ENCODE peak calls at places on chromosome 6, in ten cellular contexts. Z is stomach; P is naive thymus-derived CD4-positive, alpha-beta T cell; K is tibial artery; I is lung; M is GM23248; L is upper lobe of right lung; F is effector memory CD4-positive, alpha-beta T cell; W is mesendoderm; Y is IMR-90. E is an unnamed sample. For H3K27me3, the result is how much of the 10 kb centered on the place peaks cover.

GRCh38 chr6:31116661-31117385 is 2.2 kb downstream of the PSORS1C1 start:
- DNase-seq in Z (no peak), P (no peak), K (peak), I (no peak), M (peak), L (no peak), F (no peak), W (no peak), Y (no peak), E (no peak)

GRCh38 chr6:110415297-110415916 is at the start of gene DDO:
- DNase-seq in Z (peak), P (no peak), K (peak), I (peak), M (peak), L (peak), F (no peak), W (no peak), Y (peak), E (peak)

GRCh38 chr6:163180874-163181541 is 233.5 kb upstream of the QKI start:
- DNase-seq in Z (peak), P (no peak), K (peak), I (peak), M (peak), L (peak), F (no peak), W (peak), Y (no peak), E (peak)

GRCh38 chr6:106692823-106693216 is 63.4 kb downstream of the QRSL1 start:
- DNase-seq in Z (no peak), P (no peak), K (no peak), I (no peak), M (no peak), L (no peak), F (no peak), W (no peak), Y (no peak), E (no peak)

GRCh38 chr6:13371421-13372072 is 43.2 kb upstream of the TBC1D7 start:
- DNase-seq in Z (no peak), P (no peak), K (no peak), I (no peak), M (no peak), L (no peak), F (no peak), W (no peak), Y (no peak), E (no peak)

GRCh38 chr6:158358450-158359077 is 46.3 kb downstream of the TULP4 start:
- DNase-seq in Z (peak), P (no peak), K (no peak), I (no peak), M (no peak), L (no peak), F (no peak), W (no peak), Y (no peak), E (no peak)

GRCh38 chr6:11212625-11213024 is 19.8 kb downstream of the NEDD9 start:
- DNase-seq in Z (no peak), P (no peak), K (peak), I (peak), M (peak), L (no peak), F (no peak), W (no peak), Y (peak), E (peak)

GRCh38 chr6:144036064-144036873 is 28.2 kb upstream of the PLAGL1 start:
- DNase-seq in Z (no peak), P (no peak), K (peak), I (peak), M (peak), L (peak), F (no peak), W (peak), Y (peak), E (no peak)

GRCh38 chr6:5582758-5583157 is 321.4 kb downstream of the FARS2 start:
- DNase-seq in Z (no peak), P (no peak), K (no peak), I (no peak), M (peak), L (no peak), F (no peak), W (peak), Y (no peak), E (no peak)

GRCh38 chr6:106177786-106178185 is 91.7 kb downstream of the PRDM1 start:
- DNase-seq in Z (no peak), P (no peak), K (no peak), I (no peak), M (no peak), L (no peak), F (no peak), W (no peak), Y (no peak), E (no peak)

GRCh38 chr6:131062245-131063027 is 609 bp downstream of the EPB41L2 start:
- DNase-seq in Z (peak), P (peak), K (no peak), I (no peak), M (peak), L (peak), F (no peak), W (peak), Y (no peak), E (peak)

GRCh38 chr6:146915671-146916127 is 288.5 kb upstream of the STXBP5 start:
- DNase-seq in Z (no peak), P (no peak), K (no peak), I (no peak), M (peak), L (no peak), F (no peak), W (no peak), Y (peak), E (no peak)

GRCh38 chr6:152263582-152263981 is 373.6 kb downstream of the SYNE1 start:
- DNase-seq in Z (no peak), P (no peak), K (no peak), I (no peak), M (no peak), L (no peak), F (no peak), W (no peak), Y (no peak), E (no peak)

GRCh38 chr6:139037490-139037889 is 8.9 kb downstream of the ABRACL start:
- DNase-seq in Z (no peak), P (no peak), K (no peak), I (no peak), M (peak), L (no peak), F (no peak), W (no peak), Y (peak), E (no peak)

GRCh38 chr6:71482742-71483141 is 194.1 kb downstream of the OGFRL1 start:
- DNase-seq in Z (no peak), P (no peak), K (no peak), I (no peak), M (peak), L (no peak), F (no peak), W (no peak), Y (no peak), E (no peak)

GRCh38 chr6:130769812-130770211 is 57.4 kb upstream of the SMLR1 start:
- DNase-seq in Z (no peak), P (no peak), K (no peak), I (no peak), M (no peak), L (no peak), F (no peak), W (no peak), Y (no peak), E (no peak)

GRCh38 chr6:38131527-38131965 is 312.0 kb downstream of the ZFAND3 start:
- DNase-seq in Z (no peak), P (no peak), K (no peak), I (no peak), M (peak), L (no peak), F (no peak), W (no peak), Y (peak), E (no peak)

GRCh38 chr6:22042713-22043112 is 254.1 kb downstream of the PRL start:
- DNase-seq in Z (no peak), P (no peak), K (no peak), I (no peak), M (peak), L (no peak), F (no peak), W (no peak), Y (no peak), E (no peak)

GRCh38 chr6:115896538-115897129 is 164.1 kb downstream of the FRK start:
- DNase-seq in Z (no peak), P (no peak), K (no peak), I (no peak), M (peak), L (no peak), F (no peak), W (peak), Y (peak), E (no peak)

GRCh38 chr6:4059115-4059777 is 19.7 kb downstream of the FAM217A start:
- DNase-seq in Z (no peak), P (peak), K (no peak), I (no peak), M (peak), L (no peak), F (peak), W (peak), Y (peak), E (no peak)

GRCh38 chr6:13763740-13764381 is 50.5 kb downstream of the MCUR1 start:
- DNase-seq in Z (no peak), P (no peak), K (no peak), I (no peak), M (no peak), L (no peak), F (no peak), W (no peak), Y (no peak), E (peak)

GRCh38 chr6:21739838-21740237 is 146.3 kb downstream of the SOX4 start:
- DNase-seq in Z (no peak), P (no peak), K (no peak), I (no peak), M (no peak), L (no peak), F (no peak), W (peak), Y (no peak), E (no peak)

GRCh38 chr6:159074120-159074684 is 29.4 kb upstream of the TAGAP start:
- DNase-seq in Z (no peak), P (no peak), K (no peak), I (no peak), M (peak), L (no peak), F (no peak), W (peak), Y (peak), E (no peak)

GRCh38 chr6:160227769-160228161 is 30.9 kb downstream of the SLC22A2 start:
- DNase-seq in Z (no peak), P (no peak), K (no peak), I (no peak), M (no peak), L (no peak), F (no peak), W (peak), Y (no peak), E (no peak)

GRCh38 chr6:129766959-129767728 is 57.2 kb upstream of the ARHGAP18 start:
- DNase-seq in Z (peak), P (peak), K (peak), I (no peak), M (peak), L (peak), F (peak), W (peak), Y (peak), E (peak)

GRCh38 chr6:25280617-25280990 is 1.4 kb downstream of the CARMIL1 start:
- DNase-seq in Z (no peak), P (no peak), K (no peak), I (no peak), M (peak), L (no peak), F (no peak), W (no peak), Y (no peak), E (no peak)

GRCh38 chr6:157017861-157018260 is 240.7 kb downstream of the ARID1B start:
- DNase-seq in Z (no peak), P (no peak), K (no peak), I (no peak), M (peak), L (no peak), F (no peak), W (no peak), Y (peak), E (no peak)

GRCh38 chr6:147065786-147066185 is 138.4 kb upstream of the STXBP5 start:
- DNase-seq in Z (no peak), P (no peak), K (no peak), I (no peak), M (no peak), L (no peak), F (no peak), W (no peak), Y (no peak), E (no peak)

GRCh38 chr6:19668710-19669109 is 168.5 kb upstream of the ID4 start:
- DNase-seq in Z (no peak), P (no peak), K (no peak), I (no peak), M (peak), L (no peak), F (no peak), W (no peak), Y (no peak), E (no peak)

GRCh38 chr6:40831381-40831780 is 207.6 kb downstream of the UNC5CL start:
- DNase-seq in Z (no peak), P (no peak), K (no peak), I (no peak), M (no peak), L (no peak), F (no peak), W (no peak), Y (no peak), E (no peak)
- H3K27me3 ChIP-seq in Z (under half), P (under half), K (under half), I (under half), M (under half), L (under half), F (under half), W (under half), Y (under half), E (under half)

DNA sequence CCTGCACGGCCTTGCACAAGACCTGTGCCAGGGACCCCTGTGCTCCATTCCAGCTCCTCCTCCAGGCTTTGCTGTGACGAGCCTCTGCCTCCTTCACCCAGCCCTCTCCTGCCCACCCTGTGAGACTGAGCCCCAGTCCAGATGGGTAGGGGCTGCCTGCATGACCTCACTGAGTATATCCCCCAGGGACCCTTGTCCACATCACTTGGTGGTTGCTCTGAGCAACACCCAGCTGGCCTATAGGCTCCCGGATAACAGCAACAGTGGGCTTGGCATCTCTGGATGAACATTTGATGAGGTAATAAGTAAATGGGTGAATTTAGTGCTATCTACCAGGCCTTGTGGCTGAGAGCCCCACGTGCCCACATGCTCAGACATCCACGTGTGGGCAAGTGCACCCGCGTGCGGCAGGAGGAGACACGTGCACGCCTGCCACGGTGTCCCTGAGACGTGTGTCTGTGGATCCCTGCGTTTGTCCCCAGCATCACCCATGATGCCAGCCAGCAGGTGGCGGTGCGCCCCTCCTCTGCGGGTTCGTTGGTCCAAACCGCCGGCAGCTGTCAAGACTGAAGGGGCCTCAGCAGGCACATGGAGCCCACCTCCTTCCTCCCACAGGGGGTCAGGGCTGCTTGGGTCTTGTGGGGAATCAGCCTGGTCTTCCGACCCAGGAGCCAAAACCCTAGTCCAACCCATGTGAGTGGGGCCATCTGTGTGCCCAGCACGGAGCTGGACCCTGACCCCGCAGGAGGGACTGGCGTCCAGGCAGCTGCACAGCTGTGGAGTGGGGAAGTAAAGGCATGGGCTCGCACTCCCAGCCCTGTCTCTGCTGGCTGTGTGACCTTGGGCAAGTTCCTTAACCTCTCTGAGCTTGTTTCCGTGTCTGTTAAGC is 45.9 kb downstream of the FGD2 start:
- DNase-seq in Z (peak), P (peak), K (peak), I (peak), M (peak), L (peak), F (peak), W (peak), Y (peak), E (peak)
- H3K27me3 ChIP-seq in Z (under half), P (under half), K (under half), I (under half), M (under half), L (under half), F (under half), W (under half), Y (under half), E (under half)

DNA sequence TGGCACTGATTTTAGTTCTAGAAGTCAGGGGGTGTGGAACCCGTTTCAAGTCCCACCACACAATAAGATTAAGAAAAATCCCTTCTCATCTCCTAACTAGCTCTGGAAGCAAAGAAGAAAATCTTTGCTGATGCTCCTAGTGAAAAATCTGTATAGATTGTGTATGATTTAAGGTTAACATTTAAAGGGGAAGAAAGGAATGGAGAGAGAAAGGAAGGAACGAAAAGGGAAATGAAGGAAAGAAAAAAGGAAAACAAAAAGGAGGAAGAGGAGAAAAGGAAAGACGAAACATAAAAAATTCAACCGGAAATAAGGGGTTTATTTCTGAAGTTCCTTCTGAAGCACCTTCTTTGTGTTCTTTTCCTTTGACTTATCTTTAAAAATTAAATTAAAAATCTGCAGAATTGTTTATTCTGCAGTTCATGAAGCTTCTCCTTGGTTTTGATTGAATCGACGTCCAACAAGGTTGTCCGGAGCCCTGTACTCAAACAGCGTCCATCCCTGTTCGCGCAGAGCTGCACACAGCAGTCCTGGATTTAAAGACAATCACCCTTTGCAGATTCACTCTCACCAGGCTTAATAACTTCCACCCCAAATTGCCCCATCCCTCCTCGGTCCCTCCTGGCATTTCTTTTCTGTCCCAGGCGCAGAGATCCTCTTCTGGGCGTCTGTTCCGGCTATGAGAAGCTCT is 1.6 kb upstream of the TFAP2B start:
- DNase-seq in Z (no peak), P (no peak), K (no peak), I (no peak), M (no peak), L (no peak), F (no peak), W (no peak), Y (no peak), E (no peak)
- H3K27me3 ChIP-seq in Z (half or more), P (under half), K (under half), I (under half), M (half or more), L (half or more), F (under half), W (under half), Y (under half), E (under half)

DNA sequence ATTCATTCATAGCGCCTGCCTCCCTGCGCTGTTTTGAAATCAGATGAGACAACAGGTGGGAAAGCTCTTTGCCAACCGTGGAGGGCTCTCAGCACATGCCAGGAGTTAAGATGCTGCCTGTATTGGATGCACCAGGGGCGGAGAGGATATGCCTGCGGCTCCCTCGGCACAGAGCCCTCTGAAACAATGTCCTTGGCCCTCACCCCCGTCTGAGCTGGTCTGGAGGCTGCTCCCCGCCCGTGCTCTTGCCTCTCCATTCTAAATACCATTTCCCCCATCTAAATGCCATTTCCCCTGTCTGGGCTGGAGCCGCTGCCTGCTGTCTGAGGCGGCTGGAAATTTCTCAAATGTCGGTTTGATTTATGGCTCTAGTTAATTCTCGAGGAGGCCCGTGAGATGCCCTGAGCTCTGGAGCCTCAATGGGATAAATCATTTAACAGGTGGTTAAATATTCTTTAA is 50.8 kb upstream of the MLN start:
- DNase-seq in Z (no peak), P (no peak), K (no peak), I (no peak), M (peak), L (no peak), F (no peak), W (no peak), Y (no peak), E (no peak)
- H3K27me3 ChIP-seq in Z (half or more), P (under half), K (under half), I (under half), M (under half), L (under half), F (under half), W (under half), Y (half or more), E (under half)

DNA sequence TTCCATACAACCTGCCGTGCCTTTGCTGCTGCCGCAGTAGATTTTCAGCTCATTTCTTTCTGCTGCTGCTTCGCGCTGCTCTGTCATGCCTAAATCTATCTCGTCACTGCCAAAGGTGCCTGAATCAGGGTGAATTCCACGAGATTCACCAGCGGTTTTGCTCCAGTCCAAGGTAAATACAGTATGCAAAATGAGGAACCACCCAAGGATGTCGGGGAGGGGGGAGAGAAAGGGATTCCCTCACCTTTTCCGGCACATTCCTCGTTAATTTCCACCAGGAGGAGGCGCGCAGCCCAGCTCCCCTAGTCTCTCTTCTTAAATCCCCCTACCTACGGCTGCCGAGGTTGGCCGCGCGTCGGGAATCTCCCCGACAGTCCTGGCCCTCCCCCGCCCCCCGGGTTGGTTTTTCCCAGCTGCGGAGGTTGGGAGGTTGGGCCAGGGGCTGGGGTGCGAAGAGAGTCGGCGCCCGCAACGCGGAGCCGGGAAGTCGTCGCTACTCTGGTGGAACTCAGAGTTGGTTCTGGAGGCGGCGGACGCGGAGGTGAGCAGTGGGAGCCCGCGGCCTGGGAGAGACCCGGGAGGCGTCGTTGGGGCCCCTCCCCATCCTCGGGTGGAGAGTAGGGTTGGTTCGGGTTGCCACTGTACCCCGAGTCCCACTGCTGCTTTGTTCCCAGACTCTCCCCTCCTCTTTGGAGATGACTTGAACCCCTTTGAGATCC is at the start of gene TPBG:
- DNase-seq in Z (peak), P (no peak), K (peak), I (peak), M (peak), L (peak), F (peak), W (peak), Y (peak), E (peak)
- H3K27me3 ChIP-seq in Z (half or more), P (under half), K (under half), I (under half), M (under half), L (under half), F (under half), W (under half), Y (under half), E (under half)

DNA sequence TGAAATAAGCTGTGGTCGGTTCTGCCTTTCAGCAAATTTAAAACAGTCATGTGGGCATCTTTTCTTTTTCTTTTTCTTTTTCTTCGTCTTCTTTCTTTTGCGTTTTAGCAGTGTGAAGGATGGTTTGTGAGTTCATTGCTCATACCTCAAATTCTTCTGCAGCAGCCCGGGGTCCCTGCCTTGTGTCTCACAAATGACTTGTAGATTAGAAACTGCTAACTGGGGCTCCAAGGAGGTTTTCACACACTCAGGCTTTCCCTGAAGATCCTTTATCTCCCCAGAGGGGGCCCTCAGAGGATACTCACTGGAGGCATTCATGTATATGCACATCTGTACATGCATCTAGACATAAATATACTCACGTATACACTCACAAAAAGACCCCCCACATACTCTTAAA is 1.7 kb downstream of the SMOC2 start:
- DNase-seq in Z (no peak), P (no peak), K (no peak), I (no peak), M (no peak), L (no peak), F (no peak), W (peak), Y (no peak), E (no peak)
- H3K27me3 ChIP-seq in Z (under half), P (under half), K (under half), I (under half), M (under half), L (under half), F (under half), W (under half), Y (under half), E (under half)